ENCODE peak calls at places on chromosomes 11 and 22, in four cellular contexts. L is H1, Q is GM23248, B is astrocyte. X is an unnamed sample. For H3K36me3, the result is how much of the 10 kb centered on the place peaks cover.

GRCh38 chr22:41780714-41781507 is 19.6 kb upstream of the CCDC134 start:
- DNase-seq in L (no peak), Q (peak), B (peak), X (peak)

GRCh38 chr11:68354181-68354872 is 41.9 kb downstream of the LRP5 start:
- DNase-seq in L (no peak), Q (peak), B (peak), X (no peak)

GRCh38 chr11:68956142-68956541 is 24.6 kb downstream of the MRGPRD start:
- DNase-seq in L (peak), Q (peak), B (no peak), X (no peak)

GRCh38 chr11:12276831-12277475 is 100.4 kb upstream of the PARVA start:
- DNase-seq in L (no peak), Q (no peak), B (no peak), X (no peak)

GRCh38 chr22:48210812-48211211 is 1448.4 kb downstream of the TBC1D22A start:
- DNase-seq in L (no peak), Q (no peak), B (no peak), X (no peak)

GRCh38 chr22:42673898-42674390 is 24.8 kb upstream of the CYB5R3 start:
- DNase-seq in L (no peak), Q (peak), B (peak), X (no peak)

GRCh38 chr11:117189941-117190544 is 9.1 kb upstream of the TAGLN start:
- DNase-seq in L (no peak), Q (no peak), B (no peak), X (no peak)

GRCh38 chr11:15493066-15493465 is 378.3 kb downstream of the INSC start:
- DNase-seq in L (no peak), Q (no peak), B (peak), X (no peak)

GRCh38 chr11:69199583-69200295 is 44.0 kb downstream of the SMIM38 start:
- DNase-seq in L (no peak), Q (no peak), B (no peak), X (no peak)

GRCh38 chr11:121292503-121293275 is at the start of gene SC5D:
- DNase-seq in L (peak), Q (peak), B (peak), X (peak)
- H2AFZ ChIP-seq in L (peak), Q (peak), B (peak), X (peak)

DNA sequence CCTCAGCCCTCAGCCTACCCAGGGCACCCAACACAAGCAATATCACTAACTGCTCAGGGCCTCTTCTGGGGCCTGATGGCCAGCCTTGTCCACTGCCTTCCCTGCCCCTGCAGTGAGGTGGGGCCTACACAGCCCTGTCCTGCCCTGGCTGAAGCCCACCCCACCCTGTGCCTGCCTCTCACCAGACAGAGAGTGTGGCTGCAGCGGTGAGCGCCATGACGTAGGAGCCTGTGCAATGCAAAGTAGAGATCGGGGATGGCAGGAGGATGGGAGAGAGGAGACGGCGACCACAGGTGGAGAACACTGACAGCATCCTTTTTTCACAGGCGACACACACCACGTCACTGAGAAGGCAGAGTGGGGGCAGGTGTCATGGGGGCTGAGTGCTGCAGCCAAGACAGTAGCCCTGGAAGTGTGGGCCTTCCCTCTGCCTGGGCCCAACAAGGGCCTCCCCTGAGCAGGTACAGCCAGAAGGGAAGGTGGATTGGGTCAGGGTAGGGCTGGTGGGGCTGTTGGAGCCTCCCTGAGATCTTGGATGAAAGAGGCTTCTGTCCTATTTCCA is 65.3 kb upstream of the CLTCL1 start:
- DNase-seq in L (no peak), Q (no peak), B (no peak), X (no peak)
- H3K36me3 ChIP-seq in L (half or more), Q (under half), B (half or more), X (half or more)

GRCh38 chr22:17773606-17774205 is 563 bp downstream of the BID start:
- DNase-seq in L (peak), Q (peak), B (no peak), X (peak)
- H3K9ac ChIP-seq in L (no peak), Q (peak), B (peak), X (peak)

DNA sequence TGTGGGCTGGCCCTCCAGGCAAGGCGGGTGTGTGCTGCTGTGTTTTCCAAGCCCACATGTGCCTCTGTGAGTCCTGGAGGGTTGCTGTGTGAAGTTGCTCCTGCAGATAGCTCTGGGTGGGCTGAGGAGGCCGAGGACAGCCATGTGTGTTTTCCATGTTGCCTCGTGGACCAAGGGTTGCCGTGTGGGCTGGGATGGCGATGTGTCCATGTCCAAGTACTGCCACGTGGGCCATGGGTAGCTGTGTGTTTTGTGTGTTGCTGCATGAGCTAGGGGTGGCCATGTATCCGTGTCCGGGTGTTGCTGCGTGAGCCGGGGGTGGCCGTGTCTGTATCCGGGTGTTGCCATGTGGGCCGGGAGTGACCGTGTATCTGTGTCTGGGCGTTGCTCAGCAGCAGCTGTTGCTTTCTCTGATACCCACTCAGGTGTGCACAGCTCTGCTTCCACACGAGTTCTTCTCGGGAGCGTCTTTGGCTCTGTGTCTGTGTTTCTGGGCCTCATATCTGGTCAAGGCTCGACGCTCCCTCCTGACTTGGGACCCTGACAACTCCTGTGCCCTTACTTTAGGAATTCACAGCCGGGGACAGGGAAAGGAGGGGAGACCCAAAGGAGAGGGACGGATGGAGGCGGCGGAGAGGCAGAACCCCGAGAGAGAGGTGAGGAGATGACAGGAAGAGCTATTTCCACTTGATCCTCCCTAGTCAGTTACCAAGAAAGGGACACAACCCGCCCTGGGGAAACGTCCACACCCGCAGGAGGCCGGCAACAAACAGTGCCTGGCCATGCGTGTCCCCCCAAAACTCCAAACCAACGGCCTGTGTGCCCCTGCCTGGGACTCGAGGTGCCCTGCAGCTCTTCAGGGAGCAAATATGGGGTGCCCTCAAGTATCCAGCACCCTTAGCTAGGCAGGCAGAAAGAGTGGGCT is 83.1 kb downstream of the PHF21B start:
- DNase-seq in L (no peak), Q (no peak), B (no peak), X (no peak)
- H2AFZ ChIP-seq in L (no peak), Q (no peak), B (no peak), X (no peak)

GRCh38 chr11:62721994-62722393 is 5.3 kb downstream of the HNRNPUL2 start:
- DNase-seq in L (no peak), Q (peak), B (no peak), X (no peak)

GRCh38 chr11:62716816-62717215 is 9.3 kb downstream of the GNG3 start:
- DNase-seq in L (no peak), Q (no peak), B (no peak), X (no peak)

GRCh38 chr11:62716206-62716605 is 8.7 kb downstream of the GNG3 start:
- DNase-seq in L (no peak), Q (no peak), B (no peak), X (no peak)

GRCh38 chr11:62715150-62716130 is 8.0 kb downstream of the GNG3 start:
- DNase-seq in L (no peak), Q (no peak), B (no peak), X (no peak)

GRCh38 chr11:62719302-62719978 is 7.8 kb downstream of the HNRNPUL2 start:
- DNase-seq in L (no peak), Q (peak), B (no peak), X (no peak)
- H3K36me3 ChIP-seq in L (half or more), Q (half or more), B (half or more), X (half or more)

GRCh38 chr11:74463216-74463615 is 4.1 kb downstream of the KCNE3 start:
- DNase-seq in L (no peak), Q (no peak), B (no peak), X (no peak)

GRCh38 chr11:74465291-74465708 is 2.0 kb downstream of the KCNE3 start:
- DNase-seq in L (no peak), Q (no peak), B (no peak), X (no peak)

GRCh38 chr11:74466916-74467885 is at the start of gene KCNE3:
- DNase-seq in L (peak), Q (peak), B (no peak), X (no peak)

GRCh38 chr11:74462631-74463030 is 4.7 kb downstream of the KCNE3 start:
- DNase-seq in L (no peak), Q (no peak), B (no peak), X (no peak)

DNA sequence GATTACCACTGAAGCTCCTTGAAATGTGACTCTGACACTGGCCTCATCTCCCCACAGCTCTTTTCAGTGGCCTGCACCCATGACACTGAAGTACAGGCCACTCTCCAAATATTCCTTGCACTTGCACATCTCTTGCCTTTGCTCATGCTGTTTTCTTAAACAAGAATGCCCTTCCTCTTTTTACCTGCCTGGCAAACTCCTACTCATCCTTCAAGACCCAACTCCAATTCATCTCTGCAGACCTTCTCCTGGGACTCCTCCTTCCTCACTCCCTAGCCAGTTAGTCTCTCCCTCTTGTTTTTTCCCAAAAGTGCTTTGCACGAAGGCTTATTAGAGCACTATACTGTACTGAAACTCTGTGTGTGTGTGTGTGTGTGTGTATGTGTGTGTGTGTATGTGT is 2.6 kb downstream of the KCNE3 start:
- DNase-seq in L (no peak), Q (no peak), B (no peak), X (no peak)
- H3K9ac ChIP-seq in L (no peak), Q (no peak), B (no peak), X (no peak)

GRCh38 chr11:25449100-25449499 is 882.8 kb upstream of the ANO3 start:
- DNase-seq in L (no peak), Q (no peak), B (no peak), X (no peak)

DNA sequence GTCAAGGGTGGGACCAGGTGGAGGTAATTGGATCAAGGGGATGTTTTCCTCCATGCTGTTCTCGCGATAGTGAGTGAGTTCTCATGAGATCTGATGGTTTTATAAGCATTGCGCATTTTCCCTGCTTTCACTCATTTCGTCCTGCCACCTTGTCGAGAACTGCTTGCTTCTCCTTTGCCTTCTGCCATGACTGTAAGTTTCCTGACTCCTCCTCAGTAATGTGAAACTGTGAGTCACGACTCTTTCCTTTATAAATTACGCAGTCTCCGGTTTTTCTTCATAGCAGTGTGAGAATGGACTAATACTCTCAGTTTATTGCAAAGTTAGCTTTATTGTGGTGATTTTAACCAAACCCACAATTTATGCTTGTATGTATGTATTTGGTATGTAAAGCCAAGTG is 878.5 kb upstream of the ANO3 start:
- DNase-seq in L (no peak), Q (no peak), B (no peak), X (no peak)
- H2AFZ ChIP-seq in L (peak), Q (no peak), B (no peak), X (no peak)

GRCh38 chr11:119049081-119049480 is 7.9 kb downstream of the HYOU1 start:
- DNase-seq in L (no peak), Q (no peak), B (no peak), X (no peak)

GRCh38 chr11:119048644-119049043 is 8.4 kb downstream of the HYOU1 start:
- DNase-seq in L (no peak), Q (no peak), B (no peak), X (no peak)

GRCh38 chr11:119044708-119045107 is 12.3 kb downstream of the HYOU1 start:
- DNase-seq in L (no peak), Q (no peak), B (no peak), X (no peak)

GRCh38 chr11:119047205-119047604 is 9.8 kb downstream of the HYOU1 start:
- DNase-seq in L (no peak), Q (no peak), B (no peak), X (no peak)

GRCh38 chr11:119046489-119046888 is 10.5 kb downstream of the HYOU1 start:
- DNase-seq in L (no peak), Q (no peak), B (no peak), X (no peak)
- H3K36me3 ChIP-seq in L (half or more), Q (under half), B (under half), X (half or more)

X was measured in DND-41.